ENCODE peak calls at places on chromosome 3, in nine cellular contexts. G is EL, A is ovary, U is HT-29, J is RPMI8226, R is GM20000, W is right atrium auricular region, S is NCI-H1105, X is foreskin fibroblast. F is an unnamed sample.

GRCh38 chr3:133897547-133897946 is 1.9 kb upstream of the RAB6B start:
- DNase-seq in G (no peak), A (no peak), U (no peak), J (no peak), R (no peak), W (no peak), S (no peak), X (no peak), F (no peak)

GRCh38 chr3:195752066-195752465 is 31.3 kb downstream of the MUC20 start:
- DNase-seq in G (no peak), A (no peak), U (no peak), J (no peak), R (no peak), W (no peak), S (no peak), X (no peak), F (no peak)

GRCh38 chr3:112061152-112061551 is 25.0 kb upstream of the C3orf52 start:
- DNase-seq in G (peak; percentile 74), A (no peak), U (no peak), J (no peak), R (no peak), W (no peak), S (no peak), X (peak; percentile 43), F (no peak)

GRCh38 chr3:64163755-64164148 is 61.5 kb downstream of the PRICKLE2 start:
- DNase-seq in G (peak; percentile 94), A (no peak), U (no peak), J (no peak), R (peak; percentile 32), W (no peak), S (no peak), X (peak; percentile 89), F (peak; percentile 85)

GRCh38 chr3:2540115-2540514 is 441.4 kb downstream of the CNTN4 start:
- DNase-seq in G (no peak), A (no peak), U (no peak), J (no peak), R (no peak), W (no peak), S (no peak), X (no peak), F (no peak)

GRCh38 chr3:48694610-48695051 is 8.9 kb upstream of the NCKIPSD start:
- DNase-seq in G (peak; percentile 88), A (peak; percentile 91), U (no peak), J (no peak), R (no peak), W (peak; percentile 86), S (no peak), X (peak; percentile 94), F (peak; percentile 67)

GRCh38 chr3:53213276-53213675 is 42.5 kb downstream of the TKT start:
- DNase-seq in G (no peak), A (no peak), U (no peak), J (no peak), R (no peak), W (no peak), S (no peak), X (no peak), F (no peak)

GRCh38 chr3:119313461-119313860 is 19.3 kb downstream of the ARHGAP31 start:
- DNase-seq in G (no peak), A (no peak), U (no peak), J (no peak), R (no peak), W (no peak), S (no peak), X (no peak), F (no peak)

GRCh38 chr3:71779674-71780377 is 5.1 kb downstream of the PROK2 start:
- DNase-seq in G (no peak), A (no peak), U (no peak), J (no peak), R (no peak), W (no peak), S (no peak), X (no peak), F (no peak)

GRCh38 chr3:135325726-135326245 is 530.7 kb downstream of the EPHB1 start:
- DNase-seq in G (no peak), A (no peak), U (no peak), J (no peak), R (no peak), W (no peak), S (peak; percentile 80), X (no peak), F (no peak)

GRCh38 chr3:156681003-156681402 is 6.6 kb downstream of the TIPARP start:
- DNase-seq in G (peak; percentile 72), A (no peak), U (peak; percentile 98), J (peak; percentile 49), R (peak; percentile 36), W (peak; percentile 68), S (peak; percentile 92), X (peak; percentile 81), F (peak; percentile 92)